ENCODE peak calls at places on chromosomes 1 and 21, in eight cellular contexts. One of them, this sample, is unnamed.

GRCh38 chr1:207289756-207290155 is 31.7 kb upstream of the CD55 start:
- DNase-seq in M059J: no peak
- DNase-seq in stimulated activated CD8-positive, alpha-beta memory T cell treated with anti-CD3 and anti-CD28 coated beads, Interleukin-7, amount 100 ng/mL, for 1 hour: no peak
- DNase-seq in NCI-H2029 treated with DMSO at 0.1 percent for 48 hours: no peak
- DNase-seq in HEK293T: no peak
- DNase-seq in left ventricle myocardium inferior: no peak
- DNase-seq in AML-193: no peak
- DNase-seq in pancreas: no peak
- DNase-seq in this sample: no peak

GRCh38 chr1:9198538-9199361 is 35.8 kb upstream of the H6PD start:
- DNase-seq in M059J: no peak
- DNase-seq in stimulated activated CD8-positive, alpha-beta memory T cell treated with anti-CD3 and anti-CD28 coated beads, Interleukin-7, amount 100 ng/mL, for 1 hour: no peak
- DNase-seq in NCI-H2029 treated with DMSO at 0.1 percent for 48 hours: no peak
- DNase-seq in HEK293T: no peak
- DNase-seq in left ventricle myocardium inferior: no peak
- DNase-seq in AML-193: no peak
- DNase-seq in pancreas: no peak
- DNase-seq in this sample: no peak

GRCh38 chr1:8161546-8162110 is 135.5 kb upstream of the ERRFI1 start:
- DNase-seq in M059J: no peak
- DNase-seq in stimulated activated CD8-positive, alpha-beta memory T cell treated with anti-CD3 and anti-CD28 coated beads, Interleukin-7, amount 100 ng/mL, for 1 hour: no peak
- DNase-seq in NCI-H2029 treated with DMSO at 0.1 percent for 48 hours: no peak
- DNase-seq in HEK293T: no peak
- DNase-seq in left ventricle myocardium inferior: no peak
- DNase-seq in AML-193: no peak
- DNase-seq in pancreas: no peak
- DNase-seq in this sample: no peak

GRCh38 chr1:47785561-47786271 is 211.5 kb downstream of the TRABD2B start:
- DNase-seq in M059J: no peak
- DNase-seq in stimulated activated CD8-positive, alpha-beta memory T cell treated with anti-CD3 and anti-CD28 coated beads, Interleukin-7, amount 100 ng/mL, for 1 hour: no peak
- DNase-seq in NCI-H2029 treated with DMSO at 0.1 percent for 48 hours: no peak
- DNase-seq in HEK293T: peak; percentile 34
- DNase-seq in left ventricle myocardium inferior: no peak
- DNase-seq in AML-193: no peak
- DNase-seq in pancreas: no peak
- DNase-seq in this sample: no peak

GRCh38 chr1:3022511-3022973 is 1.3 kb downstream of the ACTRT2 start:
- DNase-seq in M059J: no peak
- DNase-seq in stimulated activated CD8-positive, alpha-beta memory T cell treated with anti-CD3 and anti-CD28 coated beads, Interleukin-7, amount 100 ng/mL, for 1 hour: no peak
- DNase-seq in NCI-H2029 treated with DMSO at 0.1 percent for 48 hours: no peak
- DNase-seq in HEK293T: no peak
- DNase-seq in left ventricle myocardium inferior: peak; percentile 1
- DNase-seq in AML-193: no peak
- DNase-seq in pancreas: peak; percentile 39
- DNase-seq in this sample: no peak

GRCh38 chr1:65490231-65491009 is 70.0 kb downstream of the LEPR start:
- DNase-seq in M059J: no peak
- DNase-seq in stimulated activated CD8-positive, alpha-beta memory T cell treated with anti-CD3 and anti-CD28 coated beads, Interleukin-7, amount 100 ng/mL, for 1 hour: no peak
- DNase-seq in NCI-H2029 treated with DMSO at 0.1 percent for 48 hours: no peak
- DNase-seq in HEK293T: no peak
- DNase-seq in left ventricle myocardium inferior: no peak
- DNase-seq in AML-193: no peak
- DNase-seq in pancreas: no peak
- DNase-seq in this sample: no peak

GRCh38 chr1:48055854-48056253 is 58.7 kb upstream of the TRABD2B start:
- DNase-seq in M059J: no peak
- DNase-seq in stimulated activated CD8-positive, alpha-beta memory T cell treated with anti-CD3 and anti-CD28 coated beads, Interleukin-7, amount 100 ng/mL, for 1 hour: no peak
- DNase-seq in NCI-H2029 treated with DMSO at 0.1 percent for 48 hours: peak; percentile 95
- DNase-seq in HEK293T: no peak
- DNase-seq in left ventricle myocardium inferior: no peak
- DNase-seq in AML-193: no peak
- DNase-seq in pancreas: no peak
- DNase-seq in this sample: no peak

GRCh38 chr1:61081637-61082335 is 575 bp upstream of the NFIA start:
- DNase-seq in M059J: peak; percentile 24
- DNase-seq in stimulated activated CD8-positive, alpha-beta memory T cell treated with anti-CD3 and anti-CD28 coated beads, Interleukin-7, amount 100 ng/mL, for 1 hour: no peak
- DNase-seq in NCI-H2029 treated with DMSO at 0.1 percent for 48 hours: peak; percentile 86
- DNase-seq in HEK293T: peak; percentile 73
- DNase-seq in left ventricle myocardium inferior: peak; percentile 51
- DNase-seq in AML-193: no peak
- DNase-seq in pancreas: peak; percentile 73
- DNase-seq in this sample: no peak

GRCh38 chr1:168529533-168529932 is 14.3 kb downstream of the XCL2 start:
- DNase-seq in M059J: no peak
- DNase-seq in stimulated activated CD8-positive, alpha-beta memory T cell treated with anti-CD3 and anti-CD28 coated beads, Interleukin-7, amount 100 ng/mL, for 1 hour: no peak
- DNase-seq in NCI-H2029 treated with DMSO at 0.1 percent for 48 hours: no peak
- DNase-seq in HEK293T: no peak
- DNase-seq in left ventricle myocardium inferior: no peak
- DNase-seq in AML-193: peak; percentile 10
- DNase-seq in pancreas: no peak
- DNase-seq in this sample: no peak

GRCh38 chr1:72567511-72567910 is 285.2 kb upstream of the NEGR1 start:
- DNase-seq in M059J: no peak
- DNase-seq in stimulated activated CD8-positive, alpha-beta memory T cell treated with anti-CD3 and anti-CD28 coated beads, Interleukin-7, amount 100 ng/mL, for 1 hour: no peak
- DNase-seq in NCI-H2029 treated with DMSO at 0.1 percent for 48 hours: no peak
- DNase-seq in HEK293T: no peak
- DNase-seq in left ventricle myocardium inferior: no peak
- DNase-seq in AML-193: no peak
- DNase-seq in pancreas: no peak
- DNase-seq in this sample: no peak

GRCh38 chr1:116189481-116189880 is 78.3 kb downstream of the MAB21L3 start:
- DNase-seq in M059J: no peak
- DNase-seq in stimulated activated CD8-positive, alpha-beta memory T cell treated with anti-CD3 and anti-CD28 coated beads, Interleukin-7, amount 100 ng/mL, for 1 hour: no peak
- DNase-seq in NCI-H2029 treated with DMSO at 0.1 percent for 48 hours: no peak
- DNase-seq in HEK293T: no peak
- DNase-seq in left ventricle myocardium inferior: no peak
- DNase-seq in AML-193: no peak
- DNase-seq in pancreas: no peak
- DNase-seq in this sample: no peak

GRCh38 chr21:39938086-39938611 is 70.9 kb downstream of the PCP4 start:
- DNase-seq in M059J: no peak
- DNase-seq in stimulated activated CD8-positive, alpha-beta memory T cell treated with anti-CD3 and anti-CD28 coated beads, Interleukin-7, amount 100 ng/mL, for 1 hour: no peak
- DNase-seq in NCI-H2029 treated with DMSO at 0.1 percent for 48 hours: peak; percentile 69
- DNase-seq in HEK293T: no peak
- DNase-seq in left ventricle myocardium inferior: no peak
- DNase-seq in AML-193: no peak
- DNase-seq in pancreas: peak; percentile 75
- DNase-seq in this sample: no peak